ENCODE peak calls at places on chromosomes 1 and 21, in six cellular contexts. U is testis, G is AG04450, L is mammary epithelial cell, M is heart right ventricle, N is suprapubic skin. Q is an unnamed sample.

GRCh38 chr21:37452222-37452621 is 85.6 kb downstream of the DYRK1A start:
- DNase-seq in U (no peak), G (peak), L (peak), M (peak), N (no peak), Q (peak)

GRCh38 chr1:18481921-18482701 is 1.4 kb downstream of the KLHDC7A start:
- DNase-seq in U (peak), G (no peak), L (no peak), M (no peak), N (peak), Q (no peak)

GRCh38 chr1:116164056-116164889 is 53.1 kb downstream of the MAB21L3 start:
- DNase-seq in U (peak), G (no peak), L (no peak), M (peak), N (no peak), Q (no peak)

GRCh38 chr1:53599461-53599860 is 139.5 kb downstream of the GLIS1 start:
- DNase-seq in U (no peak), G (no peak), L (no peak), M (no peak), N (no peak), Q (no peak)

GRCh38 chr1:204589409-204590038 is 73.3 kb downstream of the MDM4 start:
- DNase-seq in U (no peak), G (no peak), L (no peak), M (no peak), N (no peak), Q (no peak)

GRCh38 chr21:45278156-45278911 is 9.4 kb downstream of the POFUT2 start:
- DNase-seq in U (no peak), G (no peak), L (no peak), M (no peak), N (peak), Q (no peak)

GRCh38 chr1:44401256-44402228 is 3.5 kb upstream of the RNF220 start:
- DNase-seq in U (no peak), G (no peak), L (no peak), M (no peak), N (no peak), Q (no peak)

GRCh38 chr1:59714219-59714618 is 100.5 kb upstream of the HOOK1 start:
- DNase-seq in U (no peak), G (no peak), L (no peak), M (no peak), N (no peak), Q (no peak)

GRCh38 chr1:167392200-167392696 is 126.1 kb downstream of the CD247 start:
- DNase-seq in U (no peak), G (no peak), L (no peak), M (no peak), N (no peak), Q (no peak)

GRCh38 chr1:167388976-167389375 is 129.4 kb downstream of the CD247 start:
- DNase-seq in U (no peak), G (no peak), L (no peak), M (no peak), N (no peak), Q (no peak)

DNA sequence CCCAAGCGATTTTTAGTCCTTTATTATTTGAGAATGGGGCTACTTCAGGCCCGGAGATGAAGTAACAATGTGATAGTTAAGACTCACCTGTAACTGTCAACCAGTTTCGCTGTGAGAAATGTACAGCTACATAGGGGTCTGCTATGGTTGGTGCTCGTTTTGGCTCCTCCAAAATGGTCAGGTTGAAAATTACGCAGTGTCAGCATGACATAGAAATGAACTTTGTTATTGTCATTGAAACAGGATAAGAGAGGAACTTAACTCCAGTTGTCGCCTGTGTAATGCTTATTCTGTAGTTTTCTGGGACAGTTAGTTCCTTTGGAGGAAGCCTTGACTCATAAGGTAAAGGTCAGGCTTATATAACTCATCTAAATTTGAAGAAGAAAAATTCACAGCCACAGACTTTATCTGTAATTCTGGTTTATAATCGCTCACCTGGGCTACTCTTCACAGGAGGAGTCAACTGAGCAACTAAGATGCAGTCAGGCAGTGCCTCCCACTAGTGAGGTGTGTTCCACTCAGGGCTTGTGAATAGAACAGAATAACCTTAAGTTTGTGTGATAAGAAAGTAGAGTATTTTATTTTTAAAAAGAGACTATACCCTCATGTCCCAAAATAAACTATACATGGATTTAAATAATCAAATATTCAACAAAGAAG is 130.9 kb downstream of the CD247 start:
- DNase-seq in U (no peak), G (no peak), L (no peak), M (no peak), N (no peak), Q (no peak)
- TF ChIP-seq CTCF in U (no peak), G (no peak), L (no peak), M (no peak), N (no peak), Q (no peak)

GRCh38 chr1:154324669-154325582 is at the start of gene ATP8B2:
- DNase-seq in U (peak), G (no peak), L (peak), M (peak), N (peak), Q (peak)

GRCh38 chr1:154326546-154327465 is 1.5 kb downstream of the ATP8B2 start:
- DNase-seq in U (peak), G (no peak), L (peak), M (peak), N (peak), Q (peak)

GRCh38 chr1:154323493-154323892 is 1.8 kb upstream of the ATP8B2 start:
- DNase-seq in U (no peak), G (no peak), L (no peak), M (no peak), N (no peak), Q (no peak)

GRCh38 chr1:154325583-154326545 is 539 bp downstream of the ATP8B2 start:
- DNase-seq in U (peak), G (peak), L (peak), M (peak), N (peak), Q (peak)

DNA sequence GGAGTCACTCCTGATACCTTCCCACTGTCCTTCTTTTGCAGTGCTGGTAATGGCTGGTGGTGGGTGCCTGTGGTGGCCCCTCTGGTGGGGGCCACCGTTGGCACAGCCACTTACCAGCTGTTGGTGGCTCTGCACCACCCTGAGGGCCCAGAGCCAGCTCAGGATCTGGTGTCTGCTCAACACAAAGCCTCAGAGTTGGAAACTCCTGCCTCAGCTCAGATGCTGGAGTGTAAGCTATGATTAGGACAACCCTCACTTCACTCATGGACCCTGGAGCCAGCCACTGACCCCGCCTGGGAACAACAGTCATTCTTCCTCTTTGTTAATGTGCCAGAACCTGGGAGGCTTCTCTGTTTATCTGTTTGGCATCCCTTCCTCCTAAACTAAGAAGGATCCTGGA is 1.1 kb upstream of the ATP8B2 start:
- DNase-seq in U (no peak), G (no peak), L (no peak), M (no peak), N (no peak), Q (no peak)
- H3K4me3 ChIP-seq in U (peak), G (peak), L (no peak), M (no peak), N (peak), Q (no peak)

DNA sequence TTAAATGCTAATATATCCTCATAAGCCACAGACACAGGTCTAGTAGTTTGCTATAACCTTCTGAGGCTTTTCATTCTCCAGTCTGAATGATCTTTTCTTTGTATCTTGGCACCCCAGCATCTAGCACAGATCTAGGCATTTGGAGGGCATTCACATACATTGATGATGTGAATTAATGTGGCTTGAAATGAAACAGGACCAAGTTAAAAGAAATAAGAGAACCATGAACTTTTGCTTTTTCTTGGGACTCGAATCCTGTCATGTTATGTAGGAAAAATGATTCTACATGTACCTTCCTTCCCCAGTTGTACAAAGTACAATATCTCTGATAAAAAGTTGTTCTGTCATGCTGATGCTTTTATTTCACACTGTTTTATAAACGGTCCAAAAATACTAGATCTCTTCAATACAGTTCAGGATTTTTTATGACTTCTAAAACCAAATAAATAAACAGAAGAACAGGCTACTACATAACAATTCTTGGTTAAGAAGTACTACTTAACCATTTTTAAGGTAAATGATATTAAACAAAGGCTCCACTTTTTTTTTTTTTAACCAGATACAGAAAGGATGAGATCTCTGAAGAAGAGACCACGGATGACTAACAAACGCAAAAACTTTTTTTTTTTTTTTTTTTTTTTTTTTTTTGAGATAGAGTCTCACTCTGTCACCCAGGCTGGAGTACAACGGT is 3.0 kb downstream of the SORT1 start:
- DNase-seq in U (no peak), G (no peak), L (no peak), M (no peak), N (no peak), Q (no peak)
- TF ChIP-seq CTCF in U (no peak), G (no peak), L (no peak), M (no peak), N (no peak), Q (no peak)

DNA sequence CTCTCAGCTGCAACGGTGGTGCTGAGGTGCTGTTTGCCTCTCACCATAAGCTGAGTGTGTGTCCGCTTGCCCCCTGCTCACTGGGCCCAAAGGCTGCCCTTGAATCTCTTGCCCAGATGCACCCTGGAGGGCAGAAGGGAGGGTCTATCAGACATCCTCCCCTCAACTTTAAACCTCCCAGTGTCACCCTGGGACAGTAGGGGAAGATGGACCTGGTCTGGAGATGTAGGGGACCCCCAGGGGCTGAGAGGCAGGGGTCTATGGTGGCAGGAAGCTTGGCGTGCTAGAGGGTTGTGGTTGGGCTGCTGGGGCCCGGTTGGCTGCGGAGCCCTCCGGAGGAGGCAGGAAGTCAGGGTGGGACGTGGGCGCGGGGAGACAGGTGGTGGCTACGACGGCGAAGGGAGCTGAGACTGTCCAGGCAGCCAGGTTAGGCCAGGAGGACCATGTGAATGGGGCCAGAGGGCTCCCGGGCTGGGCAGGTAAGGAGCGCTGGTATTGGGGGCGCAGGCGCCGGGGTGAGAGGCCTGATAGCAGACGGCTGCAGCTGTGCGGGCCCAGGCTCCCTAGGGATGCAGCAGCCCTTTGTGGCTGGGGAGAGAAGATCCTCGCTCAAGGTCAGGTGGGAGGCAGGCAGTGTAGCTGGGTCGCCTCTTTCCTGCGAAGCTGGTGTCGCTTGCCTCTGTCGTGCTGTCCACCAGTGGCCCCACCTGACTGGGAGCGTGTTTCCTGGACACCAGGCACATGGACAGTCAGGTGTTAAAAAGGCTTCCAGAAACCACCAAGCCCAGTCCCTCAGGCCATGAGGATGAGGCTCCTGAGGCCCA is at the start of gene LCK:
- DNase-seq in U (no peak), G (no peak), L (no peak), M (peak), N (no peak), Q (no peak)
- H3K4me3 ChIP-seq in U (no peak), G (no peak), L (no peak), M (no peak), N (peak), Q (no peak)

DNA sequence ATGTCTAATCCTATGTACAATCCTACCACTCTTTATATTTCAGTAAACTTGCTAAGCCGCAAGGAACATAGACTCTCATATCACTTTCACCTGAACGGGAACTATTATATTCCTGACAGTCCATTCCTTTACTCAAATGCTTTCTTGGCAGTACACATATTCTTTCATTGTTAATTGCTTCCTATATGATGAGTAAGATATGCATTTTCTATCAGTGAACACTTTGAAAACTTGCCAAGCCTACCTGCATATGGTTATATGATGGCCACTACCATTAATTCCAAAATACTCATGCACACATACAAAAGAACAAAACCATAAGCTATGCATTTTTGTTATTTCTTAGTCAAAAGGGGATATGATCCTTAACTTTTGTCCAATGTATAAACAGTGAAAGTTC is 341.5 kb downstream of the VAV3 start:
- DNase-seq in U (no peak), G (no peak), L (no peak), M (no peak), N (no peak), Q (peak)
- TF ChIP-seq CTCF in U (no peak), G (no peak), L (no peak), M (no peak), N (no peak), Q (no peak)

GRCh38 chr21:43865471-43866181 is 603 bp downstream of the AGPAT3 start:
- DNase-seq in U (peak), G (no peak), L (peak), M (peak), N (no peak), Q (no peak)

GRCh38 chr21:43867936-43868335 is 2.9 kb downstream of the AGPAT3 start:
- DNase-seq in U (no peak), G (no peak), L (no peak), M (no peak), N (no peak), Q (no peak)

GRCh38 chr21:43867332-43867703 is 2.3 kb downstream of the AGPAT3 start:
- DNase-seq in U (no peak), G (no peak), L (no peak), M (no peak), N (no peak), Q (no peak)

GRCh38 chr21:43866233-43866632 is 1.2 kb downstream of the AGPAT3 start:
- DNase-seq in U (peak), G (no peak), L (peak), M (peak), N (no peak), Q (peak)

GRCh38 chr21:43866659-43867331 is 1.8 kb downstream of the AGPAT3 start:
- DNase-seq in U (no peak), G (no peak), L (peak), M (no peak), N (no peak), Q (peak)
- H3K4me3 ChIP-seq in U (peak), G (peak), L (peak), M (peak), N (peak), Q (peak)

DNA sequence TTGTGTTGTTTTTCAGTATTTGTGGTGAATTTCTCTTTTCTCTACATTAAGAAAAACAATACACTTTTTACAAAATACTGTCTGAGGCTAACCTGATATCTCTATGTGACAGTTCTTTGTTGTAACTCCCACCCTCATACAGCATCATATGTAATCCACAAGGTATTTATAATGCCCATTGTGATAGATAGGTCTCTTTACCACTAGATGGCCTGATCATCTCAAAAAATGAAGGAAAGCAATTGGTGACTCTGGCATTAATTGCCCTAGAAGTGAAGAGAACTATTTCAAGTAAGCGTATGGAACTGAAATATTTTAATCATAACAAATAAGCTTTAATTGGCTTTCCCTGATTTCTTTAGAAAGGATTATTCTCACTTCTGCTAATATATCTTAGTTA is 36.2 kb upstream of the HFM1 start:
- DNase-seq in U (no peak), G (no peak), L (no peak), M (no peak), N (no peak), Q (peak)
- TF ChIP-seq CTCF in U (no peak), G (peak), L (peak), M (no peak), N (no peak), Q (no peak)

GRCh38 chr1:94121411-94121821 is 468 bp upstream of the ABCA4 start:
- DNase-seq in U (no peak), G (no peak), L (no peak), M (no peak), N (no peak), Q (no peak)
- H3K4me3 ChIP-seq in U (no peak), G (no peak), L (no peak), M (no peak), N (no peak), Q (no peak)

GRCh38 chr1:233172201-233172600 is 123.3 kb downstream of the PCNX2 start:
- DNase-seq in U (peak), G (no peak), L (no peak), M (no peak), N (no peak), Q (peak)
- TF ChIP-seq CTCF in U (no peak), G (no peak), L (no peak), M (peak), N (no peak), Q (no peak)

DNA sequence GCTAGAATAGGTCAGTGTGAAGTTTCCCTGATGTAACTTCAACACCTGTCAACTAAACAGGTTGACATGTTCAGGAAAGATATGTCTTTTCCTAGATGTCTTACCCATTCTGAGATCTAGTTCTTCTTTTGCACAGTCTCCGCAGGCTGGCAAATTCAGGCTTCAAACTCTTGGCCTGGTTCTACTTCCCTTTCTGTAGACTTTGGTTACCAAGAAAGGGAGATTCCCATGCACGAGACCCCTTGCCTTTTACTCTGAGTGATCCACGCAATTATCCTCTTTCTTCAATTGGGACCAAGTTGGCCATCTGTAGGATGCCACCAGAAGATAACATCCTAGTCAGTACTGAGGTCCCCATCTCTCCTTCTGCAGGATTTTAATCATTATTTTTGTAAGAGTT is 2.0 kb downstream of the CFAP45 start:
- DNase-seq in U (no peak), G (no peak), L (no peak), M (no peak), N (no peak), Q (no peak)
- H3K4me3 ChIP-seq in U (no peak), G (no peak), L (no peak), M (no peak), N (no peak), Q (no peak)

Q was measured in bronchial epithelial cell.